ENCODE peak calls at places on chromosomes 12 and 14, in eight cellular contexts. One of them, this sample, is unnamed.

GRCh38 chr12:122969657-122970056 is 3.4 kb upstream of the ABCB9 start:
- DNase-seq in amniotic epithelial cell: no peak
- DNase-seq in fibroblast of lung: no peak
- DNase-seq in glomerular endothelial cell: no peak
- DNase-seq in stomach: no peak
- DNase-seq in lung: no peak
- DNase-seq in stimulated activated CD8-positive, alpha-beta memory T cell treated with anti-CD3 and anti-CD28 coated beads, Interleukin-15, amount 100 ng/mL, for 24 hours: no peak
- DNase-seq in GM10248: no peak
- DNase-seq in this sample: no peak

GRCh38 chr14:72808564-72808963 is 85.3 kb downstream of the DPF3 start:
- DNase-seq in fibroblast of lung: no peak
- DNase-seq in GM10248: no peak
- DNase-seq in stimulated activated CD8-positive, alpha-beta memory T cell treated with anti-CD3 and anti-CD28 coated beads, Interleukin-15, amount 100 ng/mL, for 24 hours: no peak
- DNase-seq in glomerular endothelial cell: no peak
- DNase-seq in amniotic epithelial cell: no peak
- DNase-seq in lung: no peak
- DNase-seq in stomach: no peak
- DNase-seq in this sample: no peak

GRCh38 chr14:65373671-65374039 is 38.9 kb upstream of the FUT8 start:
- DNase-seq in stimulated activated CD8-positive, alpha-beta memory T cell treated with anti-CD3 and anti-CD28 coated beads, Interleukin-15, amount 100 ng/mL, for 24 hours: no peak
- DNase-seq in stomach: peak
- DNase-seq in lung: no peak
- DNase-seq in glomerular endothelial cell: no peak
- DNase-seq in GM10248: no peak
- DNase-seq in amniotic epithelial cell: no peak
- DNase-seq in fibroblast of lung: no peak
- DNase-seq in this sample: no peak

GRCh38 chr12:53343449-53343848 is 7.3 kb upstream of the SP7 start:
- DNase-seq in stimulated activated CD8-positive, alpha-beta memory T cell treated with anti-CD3 and anti-CD28 coated beads, Interleukin-15, amount 100 ng/mL, for 24 hours: no peak
- DNase-seq in glomerular endothelial cell: no peak
- DNase-seq in GM10248: no peak
- DNase-seq in amniotic epithelial cell: no peak
- DNase-seq in lung: no peak
- DNase-seq in fibroblast of lung: no peak
- DNase-seq in stomach: no peak
- DNase-seq in this sample: no peak

GRCh38 chr12:104411826-104412626 is 44.7 kb upstream of the CHST11 start:
- DNase-seq in amniotic epithelial cell: peak
- DNase-seq in stimulated activated CD8-positive, alpha-beta memory T cell treated with anti-CD3 and anti-CD28 coated beads, Interleukin-15, amount 100 ng/mL, for 24 hours: no peak
- DNase-seq in GM10248: no peak
- DNase-seq in stomach: no peak
- DNase-seq in glomerular endothelial cell: no peak
- DNase-seq in lung: no peak
- DNase-seq in fibroblast of lung: peak
- DNase-seq in this sample: no peak

GRCh38 chr14:50542941-50543418 is 10.6 kb upstream of the MAP4K5 start:
- DNase-seq in stimulated activated CD8-positive, alpha-beta memory T cell treated with anti-CD3 and anti-CD28 coated beads, Interleukin-15, amount 100 ng/mL, for 24 hours: no peak
- DNase-seq in GM10248: peak
- DNase-seq in stomach: peak
- DNase-seq in fibroblast of lung: peak
- DNase-seq in amniotic epithelial cell: peak
- DNase-seq in lung: peak
- DNase-seq in glomerular endothelial cell: no peak
- DNase-seq in this sample: peak

GRCh38 chr14:59511916-59512530 is 27.7 kb downstream of the JKAMP start:
- DNase-seq in stimulated activated CD8-positive, alpha-beta memory T cell treated with anti-CD3 and anti-CD28 coated beads, Interleukin-15, amount 100 ng/mL, for 24 hours: no peak
- DNase-seq in fibroblast of lung: no peak
- DNase-seq in amniotic epithelial cell: no peak
- DNase-seq in lung: no peak
- DNase-seq in glomerular endothelial cell: no peak
- DNase-seq in GM10248: peak
- DNase-seq in stomach: no peak
- DNase-seq in this sample: peak

GRCh38 chr12:130825771-130826150 is 13.3 kb downstream of the STX2 start:
- DNase-seq in glomerular endothelial cell: no peak
- DNase-seq in fibroblast of lung: no peak
- DNase-seq in amniotic epithelial cell: peak
- DNase-seq in stomach: no peak
- DNase-seq in lung: no peak
- DNase-seq in GM10248: no peak
- DNase-seq in stimulated activated CD8-positive, alpha-beta memory T cell treated with anti-CD3 and anti-CD28 coated beads, Interleukin-15, amount 100 ng/mL, for 24 hours: no peak
- DNase-seq in this sample: no peak

GRCh38 chr12:3125674-3126073 is 48.5 kb downstream of the TSPAN9 start:
- DNase-seq in amniotic epithelial cell: no peak
- DNase-seq in GM10248: no peak
- DNase-seq in lung: no peak
- DNase-seq in fibroblast of lung: no peak
- DNase-seq in stimulated activated CD8-positive, alpha-beta memory T cell treated with anti-CD3 and anti-CD28 coated beads, Interleukin-15, amount 100 ng/mL, for 24 hours: no peak
- DNase-seq in stomach: no peak
- DNase-seq in glomerular endothelial cell: no peak
- DNase-seq in this sample: no peak

GRCh38 chr12:14950421-14950820 is 11.0 kb downstream of the ARHGDIB start:
- DNase-seq in fibroblast of lung: no peak
- DNase-seq in stimulated activated CD8-positive, alpha-beta memory T cell treated with anti-CD3 and anti-CD28 coated beads, Interleukin-15, amount 100 ng/mL, for 24 hours: no peak
- DNase-seq in stomach: no peak
- DNase-seq in glomerular endothelial cell: no peak
- DNase-seq in GM10248: no peak
- DNase-seq in lung: no peak
- DNase-seq in amniotic epithelial cell: no peak
- DNase-seq in this sample: no peak

GRCh38 chr12:79555006-79555925 is 135.5 kb downstream of the PAWR start:
- DNase-seq in stomach: no peak
- DNase-seq in stimulated activated CD8-positive, alpha-beta memory T cell treated with anti-CD3 and anti-CD28 coated beads, Interleukin-15, amount 100 ng/mL, for 24 hours: no peak
- DNase-seq in fibroblast of lung: peak
- DNase-seq in amniotic epithelial cell: peak
- DNase-seq in glomerular endothelial cell: no peak
- DNase-seq in lung: no peak
- DNase-seq in GM10248: no peak
- DNase-seq in this sample: peak

GRCh38 chr14:101814869-101815268 is 53.4 kb downstream of the PPP2R5C start:
- DNase-seq in lung: no peak
- DNase-seq in stomach: no peak
- DNase-seq in fibroblast of lung: no peak
- DNase-seq in stimulated activated CD8-positive, alpha-beta memory T cell treated with anti-CD3 and anti-CD28 coated beads, Interleukin-15, amount 100 ng/mL, for 24 hours: no peak
- DNase-seq in amniotic epithelial cell: no peak
- DNase-seq in glomerular endothelial cell: no peak
- DNase-seq in GM10248: no peak
- DNase-seq in this sample: no peak

GRCh38 chr14:37150414-37150813 is 22.0 kb downstream of the SLC25A21 start:
- DNase-seq in fibroblast of lung: peak
- DNase-seq in stomach: no peak
- DNase-seq in glomerular endothelial cell: no peak
- DNase-seq in GM10248: no peak
- DNase-seq in lung: no peak
- DNase-seq in stimulated activated CD8-positive, alpha-beta memory T cell treated with anti-CD3 and anti-CD28 coated beads, Interleukin-15, amount 100 ng/mL, for 24 hours: no peak
- DNase-seq in amniotic epithelial cell: peak
- DNase-seq in this sample: peak

GRCh38 chr12:26120561-26121274 is 4.1 kb downstream of the BHLHE41 start:
- DNase-seq in stimulated activated CD8-positive, alpha-beta memory T cell treated with anti-CD3 and anti-CD28 coated beads, Interleukin-15, amount 100 ng/mL, for 24 hours: no peak
- DNase-seq in amniotic epithelial cell: no peak
- DNase-seq in fibroblast of lung: peak
- DNase-seq in GM10248: no peak
- DNase-seq in glomerular endothelial cell: no peak
- DNase-seq in lung: no peak
- DNase-seq in stomach: no peak
- DNase-seq in this sample: no peak

GRCh38 chr14:104687601-104688504 is 1.6 kb upstream of the INF2 start:
- DNase-seq in lung: peak
- DNase-seq in amniotic epithelial cell: peak
- DNase-seq in stimulated activated CD8-positive, alpha-beta memory T cell treated with anti-CD3 and anti-CD28 coated beads, Interleukin-15, amount 100 ng/mL, for 24 hours: no peak
- DNase-seq in glomerular endothelial cell: no peak
- DNase-seq in stomach: peak
- DNase-seq in GM10248: no peak
- DNase-seq in fibroblast of lung: peak
- DNase-seq in this sample: peak

GRCh38 chr14:104708606-104709268 is 15.3 kb upstream of the ADSS1 start:
- DNase-seq in lung: peak
- DNase-seq in amniotic epithelial cell: no peak
- DNase-seq in GM10248: peak
- DNase-seq in glomerular endothelial cell: peak
- DNase-seq in stomach: peak
- DNase-seq in stimulated activated CD8-positive, alpha-beta memory T cell treated with anti-CD3 and anti-CD28 coated beads, Interleukin-15, amount 100 ng/mL, for 24 hours: peak
- DNase-seq in fibroblast of lung: no peak
- DNase-seq in this sample: peak

GRCh38 chr12:50786498-50787231 is 22.8 kb downstream of the ATF1 start:
- DNase-seq in GM10248: no peak
- DNase-seq in lung: peak
- DNase-seq in fibroblast of lung: peak
- DNase-seq in glomerular endothelial cell: peak
- DNase-seq in stimulated activated CD8-positive, alpha-beta memory T cell treated with anti-CD3 and anti-CD28 coated beads, Interleukin-15, amount 100 ng/mL, for 24 hours: no peak
- DNase-seq in stomach: no peak
- DNase-seq in amniotic epithelial cell: peak
- DNase-seq in this sample: peak

GRCh38 chr12:50187084-50187900 is 20.1 kb upstream of the CERS5 start:
- DNase-seq in stomach: no peak
- DNase-seq in lung: no peak
- DNase-seq in GM10248: peak
- DNase-seq in amniotic epithelial cell: peak
- DNase-seq in glomerular endothelial cell: no peak
- DNase-seq in fibroblast of lung: peak
- DNase-seq in stimulated activated CD8-positive, alpha-beta memory T cell treated with anti-CD3 and anti-CD28 coated beads, Interleukin-15, amount 100 ng/mL, for 24 hours: no peak
- DNase-seq in this sample: no peak

GRCh38 chr12:122449317-122449716 is 26.8 kb upstream of the CLIP1 start:
- DNase-seq in lung: no peak
- DNase-seq in stomach: no peak
- DNase-seq in fibroblast of lung: peak
- DNase-seq in GM10248: no peak
- DNase-seq in stimulated activated CD8-positive, alpha-beta memory T cell treated with anti-CD3 and anti-CD28 coated beads, Interleukin-15, amount 100 ng/mL, for 24 hours: no peak
- DNase-seq in glomerular endothelial cell: no peak
- DNase-seq in amniotic epithelial cell: peak
- DNase-seq in this sample: peak

GRCh38 chr14:102931580-102932285 is 9.3 kb downstream of the AMN start:
- DNase-seq in fibroblast of lung: no peak
- DNase-seq in stomach: no peak
- DNase-seq in amniotic epithelial cell: no peak
- DNase-seq in stimulated activated CD8-positive, alpha-beta memory T cell treated with anti-CD3 and anti-CD28 coated beads, Interleukin-15, amount 100 ng/mL, for 24 hours: no peak
- DNase-seq in glomerular endothelial cell: no peak
- DNase-seq in GM10248: no peak
- DNase-seq in lung: no peak
- DNase-seq in this sample: no peak

GRCh38 chr12:65308001-65308400 is 29.5 kb downstream of the MSRB3 start:
- DNase-seq in amniotic epithelial cell: peak
- DNase-seq in GM10248: no peak
- DNase-seq in stomach: no peak
- DNase-seq in stimulated activated CD8-positive, alpha-beta memory T cell treated with anti-CD3 and anti-CD28 coated beads, Interleukin-15, amount 100 ng/mL, for 24 hours: no peak
- DNase-seq in lung: no peak
- DNase-seq in fibroblast of lung: no peak
- DNase-seq in glomerular endothelial cell: peak
- DNase-seq in this sample: no peak

This sample was measured in Caki2.